ENCODE peak calls at places on chromosomes 5 and 9, in five cellular contexts. One of them, this sample, is unnamed.

GRCh38 chr9:14031015-14031414 is 282.9 kb downstream of the NFIB start:
- DNase-seq in AG04449: no peak
- DNase-seq in GM06990: no peak
- DNase-seq in activated CD4-positive, alpha-beta T cell treated with anti-CD3 and anti-CD28 coated beads for 36 hours: no peak
- DNase-seq in activated T-cell treated with anti-CD3 and anti-CD28 coated beads, Interleukin-2, amount 50 U/mL, for 1 hour: no peak
- DNase-seq in this sample: peak

GRCh38 chr5:34667705-34668104 is 11.6 kb downstream of the RAI14 start:
- DNase-seq in AG04449: no peak
- DNase-seq in GM06990: no peak
- DNase-seq in activated CD4-positive, alpha-beta T cell treated with anti-CD3 and anti-CD28 coated beads for 36 hours: no peak
- DNase-seq in activated T-cell treated with anti-CD3 and anti-CD28 coated beads, Interleukin-2, amount 50 U/mL, for 1 hour: no peak
- DNase-seq in this sample: no peak

GRCh38 chr5:141742866-141743651 is 61.0 kb upstream of the ARAP3 start:
- DNase-seq in activated T-cell treated with anti-CD3 and anti-CD28 coated beads, Interleukin-2, amount 50 U/mL, for 1 hour: no peak
- DNase-seq in activated CD4-positive, alpha-beta T cell treated with anti-CD3 and anti-CD28 coated beads for 36 hours: peak
- DNase-seq in AG04449: no peak
- DNase-seq in GM06990: peak
- DNase-seq in this sample: peak

GRCh38 chr9:138022756-138023393 is 145.3 kb downstream of the CACNA1B start:
- DNase-seq in GM06990: no peak
- DNase-seq in AG04449: no peak
- DNase-seq in activated CD4-positive, alpha-beta T cell treated with anti-CD3 and anti-CD28 coated beads for 36 hours: no peak
- DNase-seq in activated T-cell treated with anti-CD3 and anti-CD28 coated beads, Interleukin-2, amount 50 U/mL, for 1 hour: no peak
- DNase-seq in this sample: no peak

GRCh38 chr9:83196946-83197345 is 134.0 kb upstream of the RASEF start:
- DNase-seq in GM06990: no peak
- DNase-seq in AG04449: no peak
- DNase-seq in activated T-cell treated with anti-CD3 and anti-CD28 coated beads, Interleukin-2, amount 50 U/mL, for 1 hour: no peak
- DNase-seq in activated CD4-positive, alpha-beta T cell treated with anti-CD3 and anti-CD28 coated beads for 36 hours: no peak
- DNase-seq in this sample: no peak

GRCh38 chr5:126998201-126998631 is 32.1 kb downstream of the MARCHF3 start:
- DNase-seq in AG04449: peak
- DNase-seq in GM06990: no peak
- DNase-seq in activated CD4-positive, alpha-beta T cell treated with anti-CD3 and anti-CD28 coated beads for 36 hours: no peak
- DNase-seq in activated T-cell treated with anti-CD3 and anti-CD28 coated beads, Interleukin-2, amount 50 U/mL, for 1 hour: no peak
- DNase-seq in this sample: no peak

GRCh38 chr5:55062039-55062779 is 38.2 kb downstream of the GZMK start:
- DNase-seq in AG04449: no peak
- DNase-seq in GM06990: peak
- DNase-seq in activated T-cell treated with anti-CD3 and anti-CD28 coated beads, Interleukin-2, amount 50 U/mL, for 1 hour: no peak
- DNase-seq in activated CD4-positive, alpha-beta T cell treated with anti-CD3 and anti-CD28 coated beads for 36 hours: peak
- DNase-seq in this sample: no peak

GRCh38 chr9:93645149-93645889 is 68.9 kb downstream of the PHF2 start:
- DNase-seq in AG04449: no peak
- DNase-seq in activated T-cell treated with anti-CD3 and anti-CD28 coated beads, Interleukin-2, amount 50 U/mL, for 1 hour: peak
- DNase-seq in GM06990: no peak
- DNase-seq in activated CD4-positive, alpha-beta T cell treated with anti-CD3 and anti-CD28 coated beads for 36 hours: no peak
- DNase-seq in this sample: no peak

GRCh38 chr5:143501176-143501840 is 97.8 kb upstream of the NR3C1 start:
- DNase-seq in GM06990: no peak
- DNase-seq in AG04449: no peak
- DNase-seq in activated CD4-positive, alpha-beta T cell treated with anti-CD3 and anti-CD28 coated beads for 36 hours: no peak
- DNase-seq in activated T-cell treated with anti-CD3 and anti-CD28 coated beads, Interleukin-2, amount 50 U/mL, for 1 hour: no peak
- DNase-seq in this sample: no peak

This sample was measured in HAP-1.